ENCODE peak calls at places on chromosomes 6 and 20, in six cellular contexts. R, Y, I, B, V and O are unnamed samples.

GRCh38 chr6:125533710-125534397 is 215.6 kb upstream of the HEY2 start:
- DNase-seq in B (no peak), R (peak; percentile 2), I (no peak), Y (no peak), V (no peak), O (no peak)

GRCh38 chr6:41022294-41022693 is 16.7 kb downstream of the UNC5CL start:
- DNase-seq in V (no peak), Y (no peak), R (peak; percentile 13), I (no peak), B (no peak), O (no peak)

GRCh38 chr6:3159805-3160781 is 2.7 kb upstream of the TUBB2A start:
- DNase-seq in V (peak; percentile 51), B (no peak), Y (no peak), R (peak; percentile 38), I (peak; percentile 89), O (peak; percentile 29)

GRCh38 chr6:94721459-94721858 is 855.9 kb upstream of the MANEA start:
- DNase-seq in R (no peak), B (no peak), V (no peak), I (no peak), Y (no peak), O (no peak)

GRCh38 chr20:47343007-47343472 is 13.5 kb downstream of the ZMYND8 start:
- DNase-seq in Y (no peak), I (no peak), V (no peak), R (no peak), B (no peak), O (peak; percentile 73)

GRCh38 chr6:39312912-39313525 is 1.2 kb downstream of the KCNK17 start:
- DNase-seq in Y (no peak), V (no peak), R (no peak), I (peak; percentile 44), B (no peak), O (peak; percentile 85)

GRCh38 chr20:8330785-8331699 is 199.0 kb downstream of the PLCB1 start:
- DNase-seq in Y (no peak), R (peak; percentile 42), B (no peak), V (no peak), I (no peak), O (no peak)

GRCh38 chr6:11769816-11770545 is 8.6 kb downstream of the ADTRP start:
- DNase-seq in R (no peak), Y (no peak), B (no peak), V (no peak), I (no peak), O (no peak)

GRCh38 chr20:45402946-45403345 is 5.1 kb upstream of the DBNDD2 start:
- DNase-seq in Y (no peak), R (no peak), V (no peak), B (no peak), I (no peak), O (no peak)

GRCh38 chr6:44304282-44305199 is 8.6 kb downstream of the AARS2 start:
- DNase-seq in Y (no peak), R (peak; percentile 49), I (peak; percentile 28), V (peak; percentile 50), B (no peak), O (no peak)

GRCh38 chr20:45098096-45098773 is 2.7 kb downstream of the KCNS1 start:
- DNase-seq in I (peak; percentile 40), R (peak; percentile 70), B (no peak), Y (no peak), V (no peak), O (peak; percentile 38)

GRCh38 chr20:46970937-46971630 is 76.4 kb downstream of the EYA2 start:
- DNase-seq in Y (no peak), V (peak; percentile 72), R (peak; percentile 90), B (no peak), I (no peak), O (no peak)

GRCh38 chr6:156686429-156686939 is 90.7 kb upstream of the ARID1B start:
- DNase-seq in Y (peak; percentile 16), V (peak; percentile 74), B (peak; percentile 43), I (no peak), R (peak; percentile 67), O (no peak)

GRCh38 chr20:46171909-46172308 is 53.8 kb downstream of the CD40 start:
- DNase-seq in I (no peak), B (no peak), V (no peak), R (no peak), Y (no peak), O (no peak)

GRCh38 chr6:78243519-78243918 is 590.7 kb downstream of the MEI4 start:
- DNase-seq in Y (no peak), I (no peak), V (no peak), R (peak; percentile 8), B (no peak), O (no peak)

GRCh38 chr20:10259166-10259565 is 40.5 kb downstream of the SNAP25 start:
- DNase-seq in I (no peak), V (no peak), Y (no peak), R (no peak), B (no peak), O (no peak)

GRCh38 chr6:16301511-16301910 is 63.1 kb downstream of the GMPR start:
- DNase-seq in Y (no peak), B (no peak), R (no peak), V (no peak), I (no peak), O (no peak)

GRCh38 chr6:7196685-7197283 is 89.0 kb downstream of the RREB1 start:
- DNase-seq in I (no peak), R (no peak), V (no peak), Y (no peak), B (no peak), O (no peak)

GRCh38 chr6:70673601-70674000 is 5.9 kb downstream of the SMAP1 start:
- DNase-seq in Y (no peak), V (no peak), R (peak; percentile 43), B (no peak), I (no peak), O (no peak)

GRCh38 chr6:144294016-144294415 is 8.9 kb downstream of the UTRN start:
- DNase-seq in Y (no peak), B (no peak), V (no peak), I (no peak), R (peak; percentile 87), O (no peak)

GRCh38 chr6:4281341-4282293 is 146.2 kb upstream of the ECI2 start:
- DNase-seq in B (peak; percentile 61), R (peak; percentile 29), Y (no peak), V (peak; percentile 2), I (peak; percentile 61), O (peak; percentile 36)

GRCh38 chr6:140833396-140833795 is 1299.3 kb upstream of the GJE1 start:
- DNase-seq in I (no peak), V (no peak), Y (no peak), B (no peak), R (no peak), O (no peak)

GRCh38 chr6:121794630-121795029 is 359.2 kb downstream of the GJA1 start:
- DNase-seq in R (peak; percentile 83), Y (no peak), V (no peak), I (no peak), B (no peak), O (no peak)

GRCh38 chr6:165571721-165572132 is 91.3 kb downstream of the PDE10A start:
- DNase-seq in Y (no peak), I (no peak), R (peak; percentile 42), V (no peak), B (no peak), O (no peak)

GRCh38 chr6:116969211-116969863 is 92.3 kb downstream of the RFX6 start:
- DNase-seq in R (peak; percentile 65), B (no peak), V (peak; percentile 57), I (peak; percentile 28), Y (no peak), O (no peak)

GRCh38 chr6:157982297-157982579 is 575 bp downstream of the SYNJ2 start:
- DNase-seq in B (no peak), V (no peak), I (peak; percentile 52), R (peak; percentile 48), Y (no peak), O (peak; percentile 73)

GRCh38 chr6:84242265-84242664 is 14.8 kb upstream of the CEP162 start:
- DNase-seq in I (no peak), B (no peak), Y (no peak), V (no peak), R (no peak), O (no peak)

GRCh38 chr20:61757-62156 is 25.7 kb upstream of the DEFB125 start:
- DNase-seq in Y (no peak), R (no peak), B (no peak), I (no peak), V (no peak), O (no peak)
- H3K9me3 ChIP-seq in Y (no peaks in the 10 kb centered on the region), R (no peaks in the 10 kb centered on the region), B (no peaks in the 10 kb centered on the region), I (no peaks in the 10 kb centered on the region), V (peaks cover 4% of the 10 kb centered on the region), O (no peaks in the 10 kb centered on the region)

DNA sequence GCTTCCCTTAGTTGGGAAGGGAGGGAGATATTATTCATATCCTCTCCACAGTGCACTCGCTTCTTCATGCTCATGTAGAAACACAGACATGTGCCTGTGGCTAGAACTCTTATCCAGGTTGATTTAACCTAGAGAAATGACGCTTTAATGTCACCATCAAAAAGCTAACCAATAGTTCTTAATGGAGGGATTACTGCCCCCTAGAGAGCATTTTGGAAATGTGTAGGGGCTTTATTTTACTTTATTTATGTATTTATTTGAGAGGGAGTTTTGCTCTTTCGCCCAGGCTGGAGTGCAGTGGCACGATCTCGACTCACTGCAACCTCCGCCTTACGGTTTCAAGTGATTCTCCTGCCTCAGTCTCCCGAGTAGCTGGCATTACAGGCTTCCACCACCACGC is 229.6 kb downstream of the SOD2 start:
- DNase-seq in V (peak; percentile 72), I (no peak), B (no peak), Y (no peak), R (peak; percentile 56), O (no peak)
- TF ChIP-seq CTCF in V (peak; percentile 80), I (no peak), B (no peak), Y (peak; percentile 23), R (peak; percentile 54), O (peak; percentile 61)

GRCh38 chr6:27358786-27359185 is 29.8 kb upstream of the ZNF391 start:
- DNase-seq in Y (no peak), B (no peak), R (no peak), V (no peak), I (no peak), O (no peak)

GRCh38 chr6:27352850-27353249 is 35.7 kb upstream of the ZNF391 start:
- DNase-seq in Y (no peak), B (no peak), I (no peak), R (no peak), V (no peak), O (no peak)
- H3K9me3 ChIP-seq in Y (peaks cover 5% of the 10 kb centered on the region), B (peaks cover 6% of the 10 kb centered on the region), I (no peaks in the 10 kb centered on the region), R (no peaks in the 10 kb centered on the region), V (peaks cover 5% of the 10 kb centered on the region), O (peaks cover 4% of the 10 kb centered on the region)

DNA sequence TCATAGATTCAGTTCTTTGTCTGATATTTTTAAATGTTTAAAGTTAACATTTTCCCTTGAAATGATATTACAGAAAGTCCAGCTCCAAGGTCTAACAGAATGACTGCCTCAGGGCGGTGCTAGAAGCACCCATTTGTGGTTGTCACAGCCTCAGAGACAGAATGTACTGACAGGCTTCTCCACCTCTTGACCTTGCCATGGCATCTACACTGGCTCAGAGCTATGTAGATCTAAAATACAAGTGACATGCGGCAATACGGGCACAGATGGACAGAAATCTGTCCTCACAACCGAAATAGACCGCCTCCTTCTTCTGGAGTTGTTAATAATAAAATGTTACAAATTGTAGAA is 167.2 kb upstream of the THEMIS start:
- DNase-seq in B (no peak), V (no peak), R (no peak), I (no peak), Y (no peak), O (no peak)
- TF ChIP-seq CTCF in B (no peak), V (no peak), R (no peak), I (no peak), Y (no peak), O (no peak)